ENCODE peak calls at places on chromosomes 4 and X, in six cellular contexts. T, D, H, L, Q and F are unnamed samples.

GRCh38 chr4:165384608-165385007 is 5.8 kb downstream of the CPE start:
- DNase-seq in Q (no peak), D (no peak), L (no peak), T (no peak), H (no peak), F (no peak)

GRCh38 chrX:12447448-12448154 is 309.3 kb downstream of the FRMPD4 start:
- DNase-seq in T (no peak), Q (peak; percentile 18), D (no peak), H (no peak), L (no peak), F (no peak)

GRCh38 chrX:107935200-107935599 is 47.0 kb downstream of the TEX13B start:
- DNase-seq in L (no peak), D (no peak), H (no peak), T (no peak), Q (peak; percentile 77), F (no peak)

GRCh38 chr4:47929682-47930201 is 15.4 kb upstream of the NFXL1 start:
- DNase-seq in T (no peak), Q (no peak), H (no peak), D (no peak), L (no peak), F (no peak)

GRCh38 chr4:183852910-183853555 is 52.1 kb upstream of the STOX2 start:
- DNase-seq in D (no peak), Q (no peak), H (no peak), L (no peak), T (no peak), F (no peak)

GRCh38 chr4:2259541-2260267 is 2.2 kb downstream of the MXD4 start:
- DNase-seq in Q (no peak), D (peak; percentile 41), T (peak; percentile 7), L (no peak), H (no peak), F (no peak)

GRCh38 chrX:101206471-101206870 is 13.1 kb upstream of the DRP2 start:
- DNase-seq in H (no peak), T (no peak), D (no peak), L (no peak), Q (no peak), F (no peak)

GRCh38 chr4:150264595-150265141 is 186.4 kb downstream of the DCLK2 start:
- DNase-seq in D (no peak), L (no peak), T (no peak), H (no peak), Q (no peak), F (no peak)

GRCh38 chr4:20252656-20253271 is 1.1 kb downstream of the SLIT2 start:
- DNase-seq in L (no peak), T (peak; percentile 11), H (peak; percentile 8), Q (no peak), D (peak; percentile 65), F (no peak)

GRCh38 chr4:123399638-123400358 is 3.2 kb downstream of the SPRY1 start:
- DNase-seq in Q (no peak), D (peak; percentile 61), L (no peak), H (no peak), T (no peak), F (no peak)

GRCh38 chr4:152190907-152191306 is 345.0 kb downstream of the FBXW7 start:
- DNase-seq in H (no peak), Q (no peak), T (no peak), D (no peak), L (no peak), F (no peak)

GRCh38 chr4:158914178-158914577 is 145.4 kb downstream of the FNIP2 start:
- DNase-seq in D (no peak), T (no peak), L (no peak), Q (peak; percentile 55), H (no peak), F (no peak)

GRCh38 chr4:162852642-162853041 is 314.0 kb downstream of the NAF1 start:
- DNase-seq in D (no peak), T (no peak), H (no peak), L (no peak), Q (no peak), F (no peak)

GRCh38 chrX:94065091-94065490 is 391.1 kb downstream of the FAM133A start:
- DNase-seq in Q (no peak), D (no peak), L (no peak), H (no peak), T (no peak), F (no peak)

GRCh38 chr4:113043591-113043990 is 5.9 kb upstream of the ANK2 start:
- DNase-seq in L (no peak), T (no peak), D (no peak), H (no peak), Q (no peak), F (no peak)

GRCh38 chrX:54246866-54247265 is 63.8 kb upstream of the FAM120C start:
- DNase-seq in Q (no peak), L (no peak), T (no peak), D (no peak), H (no peak), F (no peak)

GRCh38 chr4:5165419-5166369 is 114.4 kb downstream of the STK32B start:
- DNase-seq in D (no peak), L (no peak), T (no peak), H (no peak), Q (peak; percentile 85), F (no peak)

GRCh38 chr4:680931-681645 is 6.7 kb downstream of the MYL5 start:
- DNase-seq in L (no peak), T (peak; percentile 83), D (peak; percentile 79), H (no peak), Q (no peak), F (peak; percentile 55)

GRCh38 chr4:58553679-58554078 is 1443.5 kb upstream of the IGFBP7 start:
- DNase-seq in Q (no peak), T (no peak), D (no peak), L (no peak), H (no peak), F (no peak)

GRCh38 chr4:156946508-156947197 is 24.9 kb downstream of the PDGFC start:
- DNase-seq in H (no peak), L (no peak), D (peak; percentile 39), Q (peak; percentile 97), T (no peak), F (no peak)